ENCODE peak calls at places on chromosome 5, in eight cellular contexts. F, E, P, H, V, S, L and I are unnamed samples.

GRCh38 chr5:61620660-61621650 is 288.9 kb downstream of the ZSWIM6 start:
- DNase-seq in F (no peak), E (no peak), P (no peak), H (no peak), V (no peak), S (no peak), L (no peak), I (no peak)

GRCh38 chr5:158737536-158738027 is 362.1 kb downstream of the EBF1 start:
- DNase-seq in F (no peak), E (peak), P (no peak), H (no peak), V (no peak), S (no peak), L (no peak), I (no peak)

GRCh38 chr5:55036477-55036876 is 12.4 kb downstream of the GZMK start:
- DNase-seq in F (peak), E (no peak), P (no peak), H (no peak), V (no peak), S (no peak), L (no peak), I (no peak)

GRCh38 chr5:141816598-141817399 is 61.4 kb downstream of the PCDH1 start:
- DNase-seq in F (no peak), E (peak), P (no peak), H (peak), V (no peak), S (no peak), L (no peak), I (no peak)

GRCh38 chr5:173764321-173765029 is 123.7 kb upstream of the CPEB4 start:
- DNase-seq in F (peak), E (peak), P (peak), H (no peak), V (peak), S (peak), L (peak), I (peak)

GRCh38 chr5:137751869-137752491 is 2.2 kb downstream of the HNRNPA0 start:
- DNase-seq in F (peak), E (no peak), P (peak), H (no peak), V (no peak), S (peak), L (no peak), I (no peak)

GRCh38 chr5:147169399-147169798 is 65.4 kb upstream of the STK32A start:
- DNase-seq in F (peak), E (no peak), P (no peak), H (no peak), V (no peak), S (peak), L (no peak), I (no peak)

GRCh38 chr5:13601152-13601551 is 343.3 kb downstream of the DNAH5 start:
- DNase-seq in F (peak), E (no peak), P (no peak), H (no peak), V (no peak), S (no peak), L (no peak), I (no peak)

GRCh38 chr5:153043876-153044275 is 446.6 kb upstream of the GRIA1 start:
- DNase-seq in F (no peak), E (no peak), P (no peak), H (no peak), V (no peak), S (no peak), L (no peak), I (no peak)

GRCh38 chr5:149277821-149278220 is 6.2 kb downstream of the AFAP1L1 start:
- DNase-seq in F (no peak), E (no peak), P (peak), H (no peak), V (no peak), S (no peak), L (no peak), I (no peak)

GRCh38 chr5:57004800-57005199 is 52.9 kb upstream of the MIER3 start:
- DNase-seq in F (no peak), E (peak), P (no peak), H (no peak), V (no peak), S (no peak), L (no peak), I (no peak)

GRCh38 chr5:45601424-45601823 is 94.8 kb downstream of the HCN1 start:
- DNase-seq in F (no peak), E (no peak), P (no peak), H (no peak), V (no peak), S (no peak), L (no peak), I (no peak)

GRCh38 chr5:45596320-45596719 is 99.9 kb downstream of the HCN1 start:
- DNase-seq in F (no peak), E (no peak), P (no peak), H (no peak), V (no peak), S (no peak), L (no peak), I (no peak)
- TF ChIP-seq CTCF in F (no peak), E (no peak), P (no peak), H (no peak), V (no peak), S (no peak), L (no peak), I (no peak)

GRCh38 chr5:135208555-135209494 is 174.8 kb upstream of the PITX1 start:
- DNase-seq in F (peak), E (peak), P (peak), H (peak), V (peak), S (no peak), L (peak), I (peak)
- TF ChIP-seq CTCF in F (peak), E (no peak), P (no peak), H (no peak), V (no peak), S (no peak), L (peak), I (peak)

GRCh38 chr5:80762573-80762972 is 107.8 kb upstream of the DHFR start:
- DNase-seq in F (no peak), E (no peak), P (no peak), H (no peak), V (no peak), S (no peak), L (no peak), I (no peak)

GRCh38 chr5:80761966-80762365 is 107.2 kb upstream of the DHFR start:
- DNase-seq in F (peak), E (no peak), P (no peak), H (no peak), V (no peak), S (no peak), L (no peak), I (no peak)

GRCh38 chr5:80761176-80761575 is 106.4 kb upstream of the DHFR start:
- DNase-seq in F (no peak), E (peak), P (no peak), H (no peak), V (no peak), S (no peak), L (no peak), I (no peak)

GRCh38 chr5:80760178-80760577 is 105.4 kb upstream of the DHFR start:
- DNase-seq in F (no peak), E (no peak), P (no peak), H (no peak), V (no peak), S (no peak), L (no peak), I (no peak)

DNA sequence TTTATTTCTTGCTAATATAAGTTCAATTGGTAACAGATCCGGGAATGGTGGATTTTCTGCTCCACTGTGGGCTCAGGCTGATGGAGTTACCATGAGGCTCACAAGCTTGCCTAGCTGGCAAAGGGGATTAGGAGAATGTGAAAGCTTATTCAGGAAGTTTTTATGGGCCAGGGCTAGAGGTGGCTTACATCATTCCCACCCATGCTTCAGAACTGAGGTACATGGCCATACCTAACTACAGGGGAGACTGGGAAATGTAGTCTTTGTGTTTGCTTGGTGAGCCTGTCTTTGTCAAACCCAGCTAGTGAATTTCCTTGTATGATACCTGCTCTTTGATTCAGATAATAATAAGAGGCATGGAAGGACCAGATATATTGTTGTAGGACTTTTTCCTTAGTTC is 105.9 kb upstream of the DHFR start:
- DNase-seq in F (no peak), E (no peak), P (no peak), H (no peak), V (no peak), S (no peak), L (no peak), I (no peak)
- TF ChIP-seq CTCF in F (no peak), E (no peak), P (no peak), H (no peak), V (no peak), S (no peak), L (no peak), I (no peak)

GRCh38 chr5:139384591-139385051 is 1.5 kb upstream of the SLC23A1 start:
- DNase-seq in F (no peak), E (no peak), P (no peak), H (peak), V (no peak), S (no peak), L (no peak), I (no peak)

GRCh38 chr5:139386039-139386438 is 2.9 kb upstream of the SLC23A1 start:
- DNase-seq in F (no peak), E (no peak), P (no peak), H (peak), V (no peak), S (no peak), L (no peak), I (no peak)

GRCh38 chr5:139383275-139383992 is at the start of gene SLC23A1:
- DNase-seq in F (peak), E (peak), P (no peak), H (peak), V (peak), S (peak), L (no peak), I (no peak)

GRCh38 chr5:139383993-139384590 is 995 bp upstream of the SLC23A1 start:
- DNase-seq in F (no peak), E (peak), P (no peak), H (peak), V (peak), S (no peak), L (no peak), I (no peak)

GRCh38 chr5:139385061-139385889 is 2.2 kb upstream of the SLC23A1 start:
- DNase-seq in F (no peak), E (peak), P (no peak), H (peak), V (no peak), S (no peak), L (peak), I (no peak)
- TF ChIP-seq CTCF in F (no peak), E (peak), P (no peak), H (peak), V (no peak), S (peak), L (peak), I (no peak)